ENCODE peak calls at places on chromosome 6, in five cellular contexts. C, V, E, Y and Q are unnamed samples.

GRCh38 chr6:113451030-113451429 is 406.1 kb upstream of the MARCKS start:
- DNase-seq in C (no peak), V (no peak), Y (no peak), E (no peak), Q (no peak)

GRCh38 chr6:24340998-24341934 is 16.6 kb downstream of the DCDC2 start:
- DNase-seq in C (no peak), Y (no peak), V (no peak), E (no peak), Q (no peak)

GRCh38 chr6:82113231-82113630 is 134.3 kb downstream of the IBTK start:
- DNase-seq in E (no peak), Y (no peak), C (no peak), V (no peak), Q (no peak)

GRCh38 chr6:106910999-106911949 is 63.3 kb downstream of the CD24 start:
- DNase-seq in V (no peak), Y (no peak), E (no peak), C (no peak), Q (no peak)

GRCh38 chr6:88984152-88984551 is 20.7 kb upstream of the RNGTT start:
- DNase-seq in C (peak), E (no peak), V (no peak), Y (no peak), Q (no peak)

GRCh38 chr6:5723905-5724691 is 282.6 kb downstream of the NRN1 start:
- DNase-seq in E (no peak), C (no peak), V (no peak), Y (no peak), Q (peak)

GRCh38 chr6:43442935-43443334 is 12.4 kb downstream of the DLK2 start:
- DNase-seq in Y (no peak), E (no peak), C (no peak), V (no peak), Q (no peak)

GRCh38 chr6:3229566-3230274 is 2.3 kb upstream of the TUBB2B start:
- DNase-seq in V (no peak), Y (no peak), E (no peak), C (peak), Q (no peak)

GRCh38 chr6:85706272-85706671 is 63.6 kb upstream of the SYNCRIP start:
- DNase-seq in C (no peak), Y (no peak), E (no peak), V (no peak), Q (no peak)

GRCh38 chr6:142279350-142280180 is 22.2 kb upstream of the ADGRG6 start:
- DNase-seq in C (no peak), E (no peak), Y (no peak), V (no peak), Q (no peak)

GRCh38 chr6:38404355-38404754 is 235.4 kb downstream of the BTBD9 start:
- DNase-seq in E (no peak), Y (no peak), C (no peak), V (no peak), Q (no peak)

GRCh38 chr6:99822741-99823512 is 171.1 kb downstream of the MCHR2 start:
- DNase-seq in E (no peak), V (peak), C (peak), Y (no peak), Q (peak)

GRCh38 chr6:13924949-13925881 is at the start of gene RNF182:
- DNase-seq in Y (no peak), E (no peak), V (no peak), C (peak), Q (peak)

GRCh38 chr6:157996201-157996712 is 14.6 kb downstream of the SYNJ2 start:
- DNase-seq in V (no peak), Y (no peak), E (no peak), C (no peak), Q (no peak)

GRCh38 chr6:166467436-166468000 is 84.8 kb upstream of the MPC1 start:
- DNase-seq in E (no peak), V (no peak), Y (no peak), C (no peak), Q (no peak)

GRCh38 chr6:39530201-39530759 is 194.9 kb downstream of the KIF6 start:
- DNase-seq in C (no peak), V (peak), Y (no peak), E (no peak), Q (peak)

GRCh38 chr6:43274916-43275597 is 23.0 kb upstream of the SLC22A7 start:
- DNase-seq in Y (no peak), C (no peak), V (no peak), E (no peak), Q (peak)

GRCh38 chr6:112563368-112563767 is 216.2 kb downstream of the RFPL4B start:
- DNase-seq in E (no peak), V (no peak), C (no peak), Y (no peak), Q (no peak)

GRCh38 chr6:129350278-129350677 is 359.7 kb downstream of the ARHGAP18 start:
- DNase-seq in C (no peak), Y (no peak), E (no peak), V (no peak), Q (no peak)

GRCh38 chr6:118696262-118696661 is 44.9 kb upstream of the CEP85L start:
- DNase-seq in Y (no peak), E (no peak), V (no peak), C (no peak), Q (no peak)

GRCh38 chr6:8578006-8578405 is 142.7 kb upstream of the SLC35B3 start:
- DNase-seq in V (no peak), E (no peak), Y (no peak), C (no peak), Q (no peak)

GRCh38 chr6:140774080-140774505 is 1358.6 kb upstream of the GJE1 start:
- DNase-seq in V (peak), E (no peak), C (no peak), Y (no peak), Q (no peak)

GRCh38 chr6:155354167-155354566 is 39.9 kb upstream of the TFB1M start:
- DNase-seq in C (no peak), Y (no peak), V (no peak), E (no peak), Q (no peak)

GRCh38 chr6:28474441-28475219 is 31.3 kb upstream of the ZSCAN23 start:
- DNase-seq in V (peak), C (peak), Y (no peak), E (no peak), Q (no peak)

GRCh38 chr6:170090561-170090960 is 200.3 kb downstream of the DLL1 start:
- DNase-seq in C (no peak), V (no peak), Y (no peak), E (no peak), Q (no peak)

GRCh38 chr6:128494440-128494839 is 26.0 kb downstream of the PTPRK start:
- DNase-seq in V (no peak), Y (no peak), E (no peak), C (no peak), Q (no peak)

GRCh38 chr6:15622045-15622750 is 40.6 kb downstream of the DTNBP1 start:
- DNase-seq in V (no peak), C (no peak), Y (no peak), E (no peak), Q (no peak)

GRCh38 chr6:16625319-16626240 is 135.7 kb downstream of the ATXN1 start:
- DNase-seq in C (no peak), E (no peak), Y (no peak), V (no peak), Q (no peak)

GRCh38 chr6:111978826-111979225 is 75.1 kb upstream of the CCN6 start:
- DNase-seq in C (no peak), E (no peak), V (no peak), Y (no peak), Q (no peak)

GRCh38 chr6:159067334-159067733 is 22.5 kb upstream of the TAGAP start:
- DNase-seq in V (no peak), Y (no peak), C (no peak), E (no peak), Q (no peak)

GRCh38 chr6:4489538-4489937 is 286.7 kb upstream of the CDYL start:
- DNase-seq in Y (no peak), C (peak), E (no peak), V (no peak), Q (no peak)

GRCh38 chr6:147869223-147869600 is 360.7 kb downstream of the SAMD5 start:
- DNase-seq in V (no peak), C (no peak), Y (no peak), E (no peak), Q (no peak)

GRCh38 chr6:11462742-11463414 is 74.7 kb upstream of the TMEM170B start:
- DNase-seq in C (no peak), E (no peak), V (no peak), Y (no peak), Q (no peak)

GRCh38 chr6:90000864-90001731 is 106.8 kb downstream of the GJA10 start:
- DNase-seq in V (no peak), E (no peak), C (peak), Y (no peak), Q (no peak)

GRCh38 chr6:39998126-39998525 is 63.9 kb upstream of the MOCS1 start:
- DNase-seq in V (no peak), C (no peak), E (no peak), Y (no peak), Q (no peak)

GRCh38 chr6:29796026-29796425 is 31.6 kb upstream of the HLA-G start:
- DNase-seq in C (no peak), V (no peak), Y (no peak), E (no peak), Q (no peak)

GRCh38 chr6:161215876-161216615 is 57.8 kb downstream of the AGPAT4 start:
- DNase-seq in V (no peak), E (no peak), Y (no peak), C (no peak), Q (no peak)

GRCh38 chr6:29506446-29507067 is 18.8 kb upstream of the MAS1L start:
- DNase-seq in V (no peak), Y (peak), C (no peak), E (no peak), Q (no peak)